ENCODE peak calls at places on chromosomes 11 and 22, in six cellular contexts. Y, Q, J, C, R and F are unnamed samples.

GRCh38 chr11:116207781-116208180 is 565.0 kb downstream of the BUD13 start:
- DNase-seq in Y (no peak), Q (no peak), J (no peak), C (no peak), R (no peak), F (no peak)

GRCh38 chr11:86571273-86571948 is 101.0 kb downstream of the ME3 start:
- DNase-seq in J (peak; percentile 58), Y (no peak), Q (no peak), R (no peak), C (no peak), F (no peak)

GRCh38 chr11:76135491-76135890 is 70.8 kb downstream of the WNT11 start:
- DNase-seq in C (no peak), Q (no peak), R (no peak), Y (no peak), J (no peak), F (no peak)

GRCh38 chr11:19868871-19869270 is 156.2 kb downstream of the NAV2 start:
- DNase-seq in Q (no peak), Y (no peak), J (no peak), R (no peak), C (no peak), F (no peak)

GRCh38 chr11:6229911-6230310 is 4.5 kb downstream of the FHIP1B start:
- DNase-seq in R (no peak), Y (no peak), C (no peak), J (no peak), Q (no peak), F (no peak)

GRCh38 chr11:8099291-8099899 is 18.4 kb downstream of the TUB start:
- DNase-seq in J (peak; percentile 71), C (peak; percentile 85), Q (peak; percentile 84), Y (no peak), R (peak; percentile 86), F (peak; percentile 67)

GRCh38 chr11:20158597-20159257 is 1.5 kb downstream of the DBX1 start:
- DNase-seq in Q (peak; percentile 39), C (peak; percentile 41), Y (no peak), R (no peak), J (peak; percentile 33), F (peak; percentile 59)

GRCh38 chr22:31898911-31899310 is 45.4 kb upstream of the YWHAH start:
- DNase-seq in Y (no peak), R (no peak), C (no peak), J (no peak), Q (no peak), F (no peak)

GRCh38 chr22:24994070-24994763 is 41.7 kb downstream of the KIAA1671 start:
- DNase-seq in J (no peak), R (no peak), Q (no peak), Y (no peak), C (peak; percentile 58), F (no peak)

GRCh38 chr11:79794484-79795393 is 353.9 kb upstream of the TENM4 start:
- DNase-seq in C (no peak), Q (no peak), Y (no peak), J (no peak), R (no peak), F (peak; percentile 31)

GRCh38 chr11:34308049-34308692 is 49.6 kb downstream of the ABTB2 start:
- DNase-seq in R (no peak), C (no peak), J (no peak), Y (no peak), Q (no peak), F (no peak)

GRCh38 chr22:24948356-24949202 is 2.1 kb upstream of the LHFPL7 start:
- DNase-seq in J (no peak), C (no peak), Y (no peak), R (no peak), Q (no peak), F (no peak)

GRCh38 chr22:44181912-44182590 is 1.3 kb downstream of the PARVG start:
- DNase-seq in R (no peak), C (no peak), Q (no peak), Y (no peak), J (no peak), F (no peak)

GRCh38 chr11:65778901-65779668 is 1.7 kb downstream of the AP5B1 start:
- DNase-seq in Q (no peak), C (peak; percentile 22), R (no peak), Y (no peak), J (no peak), F (no peak)

GRCh38 chr11:65780770-65781151 is at the start of gene AP5B1:
- DNase-seq in Y (no peak), Q (peak; percentile 29), J (peak; percentile 66), C (peak; percentile 78), R (no peak), F (peak; percentile 57)

GRCh38 chr11:65779669-65779918 is 1.2 kb downstream of the AP5B1 start:
- DNase-seq in Y (no peak), C (no peak), Q (peak; percentile 22), J (no peak), R (no peak), F (no peak)

GRCh38 chr11:65781152-65781961 is 581 bp upstream of the AP5B1 start:
- DNase-seq in J (peak; percentile 56), Q (peak; percentile 55), R (no peak), C (no peak), Y (no peak), F (no peak)

DNA sequence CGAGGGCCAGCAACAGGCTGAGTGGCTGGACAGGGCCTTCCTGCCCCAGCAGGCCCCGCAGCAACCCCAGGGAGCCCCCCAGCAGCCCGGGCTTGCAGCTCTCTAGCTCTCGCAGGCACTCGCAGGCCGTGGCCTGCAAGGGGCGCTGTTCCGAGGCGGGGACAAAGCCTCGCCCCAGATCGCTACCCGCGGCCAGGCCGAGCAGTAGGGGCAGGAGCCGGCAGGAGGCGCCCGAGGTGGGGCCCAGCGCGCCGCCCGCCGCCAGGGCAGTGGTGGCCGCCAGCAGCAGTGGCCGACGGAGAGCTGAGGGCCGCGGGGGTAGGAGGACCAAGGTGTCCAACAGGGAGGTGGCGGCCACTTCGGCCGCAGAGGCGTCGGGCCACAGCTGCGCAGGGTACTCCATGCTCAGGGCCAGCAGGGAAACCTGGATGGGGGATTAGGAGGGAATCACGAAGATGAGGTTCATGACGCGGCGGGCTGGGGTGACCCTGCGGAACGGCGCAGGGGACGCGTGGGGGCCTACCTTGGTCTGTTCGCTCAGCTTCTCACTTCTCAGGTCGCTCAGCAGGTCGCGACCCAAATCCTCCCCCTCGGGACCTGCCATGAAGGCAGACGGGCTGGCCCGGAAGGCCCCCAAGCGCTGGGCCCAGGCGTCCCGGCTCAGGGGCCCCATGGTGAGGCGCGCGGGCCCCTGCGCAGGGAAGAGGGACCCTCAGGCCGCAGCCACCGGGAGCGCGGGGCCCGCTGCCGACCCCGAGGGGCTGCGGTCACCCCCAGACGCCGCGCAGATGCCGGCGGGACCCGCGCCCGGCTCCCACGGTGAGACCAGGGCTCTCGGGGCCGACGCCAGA is 632 bp downstream of the AP5B1 start:
- DNase-seq in J (peak; percentile 93), Y (no peak), C (peak; percentile 86), R (peak; percentile 78), Q (peak; percentile 57), F (peak; percentile 82)
- TF ChIP-seq CTCF in J (peak; percentile 95), Y (peak; percentile 99), C (no peak), R (peak; percentile 96), Q (peak; percentile 87), F (peak; percentile 82)

DNA sequence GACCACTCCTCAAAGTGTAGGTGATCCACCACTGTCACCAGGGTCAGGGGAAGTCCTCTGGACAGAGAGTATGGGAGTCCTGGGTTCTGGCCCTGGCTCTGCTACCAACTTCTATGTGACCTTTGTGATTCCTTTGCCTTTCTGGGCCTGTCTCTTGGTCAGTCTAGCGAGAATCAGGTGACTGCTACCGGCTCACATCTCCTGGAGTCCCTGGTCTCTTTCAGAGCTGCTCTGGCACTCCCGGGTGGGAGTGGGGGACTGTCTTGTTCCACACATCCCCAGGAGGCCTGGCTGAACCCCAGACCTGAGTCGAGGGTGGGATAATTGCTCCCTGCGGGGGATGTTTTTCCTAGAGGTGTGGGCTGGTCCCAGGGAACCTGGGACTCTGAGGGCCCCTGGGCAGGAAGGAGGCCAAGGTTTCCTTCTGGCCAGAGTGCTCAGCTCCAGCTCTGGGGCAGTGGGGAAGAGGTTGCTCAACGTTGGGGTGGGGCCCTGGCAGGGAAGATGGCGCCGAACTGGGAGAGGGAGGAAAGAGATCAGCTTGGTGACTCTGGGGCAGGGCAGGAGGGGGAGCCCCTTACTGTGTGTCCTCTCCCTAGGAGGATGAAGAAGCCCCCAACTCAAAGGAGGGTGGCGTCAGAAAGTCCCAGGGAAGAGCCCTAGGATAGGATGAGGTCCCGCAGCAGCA is 2.1 kb downstream of the SOX10 start:
- DNase-seq in Q (no peak), R (peak; percentile 61), J (no peak), Y (no peak), C (no peak), F (no peak)
- H3K27ac ChIP-seq in Q (no peak overlapping the region), R (no peak overlapping the region), J (no peak overlapping the region), Y (no peak overlapping the region), C (no peak overlapping the region), F (no peak overlapping the region)

DNA sequence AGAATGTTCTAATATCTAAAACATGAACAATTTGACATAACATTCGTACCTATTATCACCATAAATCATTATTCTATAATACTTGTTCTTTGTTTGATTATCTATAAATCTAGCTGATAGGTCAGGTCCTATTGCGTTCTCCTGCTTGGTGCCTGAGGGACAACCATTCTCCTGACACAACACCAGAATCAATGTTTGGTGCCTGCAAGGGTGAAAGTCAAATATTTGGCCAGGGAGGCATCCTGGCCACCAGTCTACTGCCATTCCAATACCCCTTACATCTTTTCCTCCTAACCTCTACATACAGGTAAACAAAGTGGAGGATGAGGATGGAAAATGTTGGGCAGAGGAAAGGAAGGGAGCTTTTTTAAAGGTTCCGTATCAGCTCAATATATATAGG is 69.8 kb downstream of the RSF1 start:
- DNase-seq in R (no peak), C (no peak), Y (no peak), J (no peak), Q (no peak), F (no peak)
- H3K4me1 ChIP-seq in R (peaks cover 23% of the 10 kb centered on the region), C (no peaks in the 10 kb centered on the region), Y (no peaks in the 10 kb centered on the region), J (no peaks in the 10 kb centered on the region), Q (no peaks in the 10 kb centered on the region), F (peaks cover 4% of the 10 kb centered on the region)

DNA sequence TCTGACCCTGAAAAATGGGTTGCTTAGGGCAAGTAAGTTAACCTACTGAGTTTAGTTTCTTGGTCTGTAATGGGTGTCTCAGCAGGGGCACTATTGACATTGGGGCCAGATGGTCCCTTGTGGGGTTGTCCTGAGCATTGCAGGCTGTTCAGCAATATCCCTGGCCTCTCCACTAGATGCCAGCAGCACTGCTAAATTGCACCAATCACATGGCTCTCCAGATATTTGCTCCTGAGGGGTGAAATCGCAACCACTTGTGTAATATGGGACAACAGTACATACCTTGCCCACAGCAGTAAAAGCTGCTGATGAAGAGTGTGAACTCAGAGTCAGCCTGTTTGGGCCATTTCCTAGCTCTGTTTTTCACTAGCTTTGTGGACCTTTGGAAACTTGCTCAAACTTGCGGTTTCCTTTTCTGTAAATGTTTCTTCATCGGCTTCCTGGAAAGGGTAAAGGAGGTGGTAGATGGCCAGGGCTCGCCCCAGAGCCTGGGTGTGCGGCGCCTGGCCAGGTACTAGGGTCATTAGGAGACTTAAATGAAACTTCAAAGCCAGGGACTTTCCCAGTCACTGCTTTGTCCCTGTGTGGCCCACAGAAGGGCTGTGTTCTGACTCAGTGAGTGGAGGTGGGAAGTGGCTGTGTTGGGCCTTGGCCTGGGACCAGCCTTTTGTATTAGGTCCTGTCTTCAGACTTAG is 13.0 kb downstream of the NCF4 start:
- DNase-seq in C (peak; percentile 62), J (peak; percentile 54), R (no peak), Y (no peak), Q (peak; percentile 36), F (peak; percentile 62)
- TF ChIP-seq CTCF in C (no peak), J (peak; percentile 52), R (peak; percentile 66), Y (peak; percentile 62), Q (no peak), F (peak; percentile 48)

DNA sequence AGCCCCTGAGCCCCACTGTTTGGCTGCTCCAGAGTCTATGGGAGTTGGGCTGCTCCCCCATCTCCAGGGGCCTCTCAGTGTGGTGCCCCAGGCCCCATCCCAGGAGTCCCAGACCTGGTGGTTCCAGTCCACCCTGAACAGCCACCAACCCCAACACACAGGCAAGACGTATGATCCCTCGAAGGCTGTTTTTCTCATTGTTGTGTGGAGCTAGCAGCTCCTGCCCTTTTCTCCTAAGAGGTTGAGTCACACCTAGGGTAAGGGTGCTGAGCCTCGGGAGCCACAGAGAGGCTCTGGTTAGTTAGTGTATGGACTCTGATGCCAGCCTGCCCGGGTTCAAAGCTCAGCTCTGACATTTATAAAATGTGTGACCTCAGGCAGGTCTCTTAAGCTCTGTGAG is 47.1 kb downstream of the FBLN1 start:
- DNase-seq in C (no peak), Q (no peak), Y (no peak), J (no peak), R (no peak), F (no peak)
- H3K27ac ChIP-seq in C (peak overlapping the region; percentile 83), Q (peak overlapping the region; percentile 94), Y (peak overlapping the region; percentile 87), J (no peak overlapping the region), R (peak overlapping the region; percentile 77), F (peak overlapping the region; percentile 57)